ENCODE peak calls at places on chromosomes 13 and 19, in nine cellular contexts. W, A, M, V, H, Y, P, Q and F are unnamed samples.

GRCh38 chr13:30234763-30235162 is 72.6 kb downstream of the KATNAL1 start:
- DNase-seq in P (peak; percentile 45), M (no peak), V (peak; percentile 46), Y (no peak), Q (no peak), A (no peak), W (no peak), H (no peak), F (no peak)

GRCh38 chr13:95494082-95494681 is 58.3 kb upstream of the CLDN10 start:
- DNase-seq in Q (peak; percentile 25), A (no peak), W (peak; percentile 72), M (no peak), Y (peak; percentile 84), H (peak; percentile 14), V (peak; percentile 87), P (peak; percentile 62), F (no peak)

GRCh38 chr19:4066176-4066606 is 508 bp downstream of the ZBTB7A start:
- DNase-seq in P (no peak), Y (no peak), V (no peak), W (no peak), A (peak; percentile 83), Q (no peak), H (no peak), M (no peak), F (peak; percentile 41)

GRCh38 chr19:18128044-18128443 is 24.9 kb upstream of the PIK3R2 start:
- DNase-seq in Q (no peak), A (no peak), H (no peak), V (no peak), P (no peak), M (no peak), Y (no peak), W (no peak), F (no peak)

GRCh38 chr19:38980583-38981374 is 5.2 kb upstream of the FBXO17 start:
- DNase-seq in V (no peak), Y (no peak), Q (no peak), P (no peak), H (no peak), A (no peak), M (no peak), W (no peak), F (no peak)

GRCh38 chr13:43916828-43917227 is 37.1 kb downstream of the LACC1 start:
- DNase-seq in W (no peak), M (no peak), Y (no peak), V (no peak), H (no peak), P (peak; percentile 3), A (no peak), Q (no peak), F (no peak)

GRCh38 chr19:29667941-29668340 is 2.7 kb downstream of the PLEKHF1 start:
- DNase-seq in Y (no peak), A (peak; percentile 85), H (peak; percentile 9), P (peak; percentile 29), M (peak; percentile 48), W (no peak), Q (no peak), V (no peak), F (peak; percentile 85)

GRCh38 chr13:95710313-95710712 is 33.4 kb downstream of the DNAJC3 start:
- DNase-seq in V (peak; percentile 71), P (no peak), M (no peak), Y (no peak), H (no peak), A (no peak), W (no peak), Q (no peak), F (no peak)

GRCh38 chr13:62293081-62293480 is 877.4 kb upstream of the PCDH20 start:
- DNase-seq in Q (no peak), W (no peak), P (peak; percentile 44), V (peak; percentile 3), M (no peak), A (no peak), Y (no peak), H (no peak), F (no peak)

GRCh38 chr13:51315658-51316057 is 23.8 kb upstream of the SERPINE3 start:
- DNase-seq in W (no peak), V (no peak), H (no peak), Q (no peak), Y (no peak), P (peak; percentile 92), A (no peak), M (no peak), F (no peak)

GRCh38 chr19:44943801-44944249 is 1.8 kb downstream of the APOC4 start:
- DNase-seq in P (no peak), M (no peak), W (peak; percentile 85), V (no peak), A (no peak), H (no peak), Y (no peak), Q (peak; percentile 72), F (no peak)

GRCh38 chr19:54364775-54365257 is at the start of gene LAIR1:
- DNase-seq in H (no peak), Q (no peak), P (no peak), A (peak; percentile 44), M (peak; percentile 30), W (peak; percentile 68), V (no peak), Y (no peak), F (peak; percentile 11)

GRCh38 chr19:19711306-19711933 is 21.5 kb downstream of the ZNF14 start:
- DNase-seq in Y (no peak), P (no peak), V (no peak), M (no peak), Q (no peak), A (no peak), H (no peak), W (no peak), F (no peak)

GRCh38 chr19:49425922-49426592 is 869 bp downstream of the GFY start:
- DNase-seq in Y (no peak), A (no peak), P (peak; percentile 88), W (no peak), V (no peak), M (no peak), H (no peak), Q (no peak), F (no peak)

GRCh38 chr19:40320558-40320935 is 27.6 kb downstream of the C19orf47 start:
- DNase-seq in M (no peak), A (no peak), W (no peak), V (no peak), H (no peak), Y (no peak), Q (no peak), P (no peak), F (no peak)

GRCh38 chr19:16506961-16507360 is 10.8 kb downstream of the C19orf44 start:
- DNase-seq in P (no peak), W (no peak), Y (no peak), M (no peak), Q (no peak), V (no peak), A (no peak), H (no peak), F (no peak)

GRCh38 chr13:20775961-20776360 is 2.2 kb upstream of the EEF1AKMT1 start:
- DNase-seq in Y (no peak), V (no peak), W (no peak), A (no peak), M (no peak), H (no peak), P (no peak), Q (no peak), F (no peak)

GRCh38 chr19:12913011-12913561 is 6.0 kb downstream of the SYCE2 start:
- DNase-seq in M (no peak), A (no peak), Q (no peak), P (peak; percentile 100), W (peak; percentile 80), V (peak; percentile 83), H (peak; percentile 99), Y (peak; percentile 98), F (no peak)

GRCh38 chr13:35925669-35926068 is 205.5 kb downstream of the DCLK1 start:
- DNase-seq in M (no peak), V (no peak), A (no peak), P (no peak), Y (no peak), Q (no peak), W (no peak), H (no peak), F (no peak)

GRCh38 chr19:43078311-43078710 is 4.2 kb downstream of the PSG2 start:
- DNase-seq in Q (no peak), W (no peak), P (no peak), A (no peak), H (no peak), Y (no peak), M (no peak), V (peak; percentile 11), F (no peak)

GRCh38 chr13:29935309-29935981 is 85.0 kb upstream of the UBL3 start:
- DNase-seq in V (no peak), H (no peak), M (peak; percentile 43), W (peak; percentile 36), Q (peak; percentile 75), A (peak; percentile 85), Y (peak; percentile 24), P (peak; percentile 53), F (peak; percentile 20)

GRCh38 chr13:75421133-75421532 is 60.8 kb downstream of the TBC1D4 start:
- DNase-seq in M (no peak), A (no peak), H (no peak), Q (no peak), P (no peak), V (no peak), Y (no peak), W (no peak), F (no peak)

GRCh38 chr19:40442328-40443130 is 1.6 kb downstream of the SERTAD3 start:
- DNase-seq in W (no peak), Y (no peak), M (no peak), V (no peak), A (peak; percentile 22), P (no peak), H (no peak), Q (no peak), F (no peak)

GRCh38 chr13:98674968-98675528 is 77.4 kb downstream of the SLC15A1 start:
- DNase-seq in A (no peak), H (no peak), V (no peak), Q (no peak), P (no peak), M (no peak), Y (no peak), W (no peak), F (no peak)

GRCh38 chr13:38394777-38395504 is 45.3 kb downstream of the UFM1 start:
- DNase-seq in Y (no peak), W (no peak), Q (no peak), A (no peak), M (no peak), P (peak; percentile 64), H (no peak), V (no peak), F (no peak)

GRCh38 chr13:38635030-38635429 is 51.8 kb upstream of the FREM2 start:
- DNase-seq in V (no peak), Y (no peak), H (no peak), A (no peak), M (no peak), Q (no peak), P (peak; percentile 47), W (no peak), F (no peak)

GRCh38 chr19:47315125-47315821 is 5.6 kb downstream of the C5AR1 start:
- DNase-seq in V (peak; percentile 97), Y (no peak), W (peak; percentile 82), P (peak; percentile 39), A (no peak), H (no peak), Q (no peak), M (no peak), F (no peak)

GRCh38 chr19:57886046-57886445 is 2.8 kb downstream of the ZNF814 start:
- DNase-seq in M (no peak), W (no peak), P (no peak), H (no peak), A (no peak), Q (no peak), V (no peak), Y (no peak), F (no peak)

GRCh38 chr13:111341886-111342285 is 21.4 kb downstream of the TEX29 start:
- DNase-seq in P (no peak), A (no peak), V (no peak), W (no peak), M (no peak), H (no peak), Q (no peak), Y (no peak), F (no peak)

GRCh38 chr13:50421457-50422130 is 406.4 kb downstream of the KCNRG start:
- DNase-seq in Q (no peak), P (peak; percentile 95), H (no peak), M (no peak), V (no peak), Y (peak; percentile 35), W (no peak), A (no peak), F (no peak)

GRCh38 chr19:39405261-39405912 is 1.3 kb upstream of the ZFP36 start:
- DNase-seq in P (no peak), W (no peak), Y (no peak), Q (no peak), M (no peak), H (no peak), A (no peak), V (no peak), F (no peak)